ENCODE peak calls at places on chromosomes 1 and 21, in four cellular contexts. One of them, this sample, is unnamed.

GRCh38 chr1:83845437-83846071 is 153.4 kb downstream of the TTLL7 start:
- DNase-seq in HepG2: peak
- DNase-seq in K562: no peak
- DNase-seq in GM12878: no peak
- DNase-seq in this sample: no peak

GRCh38 chr1:236156512-236157208 is 14.3 kb downstream of the GPR137B start:
- DNase-seq in HepG2: no peak
- DNase-seq in K562: no peak
- DNase-seq in GM12878: peak
- DNase-seq in this sample: no peak

GRCh38 chr1:159869173-159869572 is 6.7 kb upstream of the VSIG8 start:
- DNase-seq in HepG2: no peak
- DNase-seq in K562: peak
- DNase-seq in GM12878: no peak
- DNase-seq in this sample: no peak

GRCh38 chr1:236748471-236748870 is 46.6 kb upstream of the MTR start:
- DNase-seq in HepG2: no peak
- DNase-seq in K562: no peak
- DNase-seq in GM12878: no peak
- DNase-seq in this sample: no peak

GRCh38 chr1:40185951-40186864 is 25.0 kb downstream of the RLF start:
- DNase-seq in HepG2: no peak
- DNase-seq in K562: no peak
- DNase-seq in GM12878: peak
- DNase-seq in this sample: no peak

GRCh38 chr1:151846062-151846568 is 6.5 kb upstream of the C2CD4D start:
- DNase-seq in HepG2: peak
- DNase-seq in K562: peak
- DNase-seq in GM12878: no peak
- DNase-seq in this sample: no peak

GRCh38 chr1:153687346-153687745 is 8.9 kb downstream of the NPR1 start:
- DNase-seq in HepG2: no peak
- DNase-seq in K562: no peak
- DNase-seq in GM12878: no peak
- DNase-seq in this sample: no peak

GRCh38 chr1:152739841-152740240 is 18.0 kb upstream of the KPRP start:
- DNase-seq in HepG2: no peak
- DNase-seq in K562: no peak
- DNase-seq in GM12878: no peak
- DNase-seq in this sample: no peak

GRCh38 chr1:117174851-117175250 is 35.9 kb downstream of the VTCN1 start:
- DNase-seq in HepG2: no peak
- DNase-seq in K562: no peak
- DNase-seq in GM12878: no peak
- DNase-seq in this sample: no peak

GRCh38 chr1:116288201-116288598 is 84.8 kb upstream of the ATP1A1 start:
- DNase-seq in HepG2: no peak
- DNase-seq in K562: no peak
- DNase-seq in GM12878: peak
- DNase-seq in this sample: no peak

GRCh38 chr1:87084247-87084836 is 169.9 kb downstream of the HS2ST1 start:
- DNase-seq in HepG2: peak
- DNase-seq in K562: no peak
- DNase-seq in GM12878: no peak
- DNase-seq in this sample: no peak

GRCh38 chr1:96688737-96689136 is 32.8 kb upstream of the PTBP2 start:
- DNase-seq in HepG2: peak
- DNase-seq in K562: no peak
- DNase-seq in GM12878: no peak
- DNase-seq in this sample: no peak

GRCh38 chr1:157288006-157288405 is 149.8 kb upstream of the ETV3 start:
- DNase-seq in HepG2: no peak
- DNase-seq in K562: no peak
- DNase-seq in GM12878: no peak
- DNase-seq in this sample: no peak
- TF ChIP-seq FOXK2 in HepG2: no peak
- TF ChIP-seq FOXK2 in K562: no peak
- TF ChIP-seq FOXK2 in GM12878: no peak
- TF ChIP-seq FOXK2 in this sample: no peak

GRCh38 chr1:219778793-219779369 is 149.5 kb downstream of the SLC30A10 start:
- DNase-seq in HepG2: no peak
- DNase-seq in K562: no peak
- DNase-seq in GM12878: no peak
- DNase-seq in this sample: no peak
- TF ChIP-seq FOXM1 in HepG2: no peak
- TF ChIP-seq FOXM1 in K562: no peak
- TF ChIP-seq FOXM1 in GM12878: no peak
- TF ChIP-seq FOXM1 in this sample: no peak

GRCh38 chr1:185646202-185646683 is 87.9 kb upstream of the HMCN1 start:
- DNase-seq in HepG2: peak
- DNase-seq in K562: no peak
- DNase-seq in GM12878: no peak
- DNase-seq in this sample: peak
- TF ChIP-seq SP1 in HepG2: no peak
- TF ChIP-seq SP1 in K562: no peak
- TF ChIP-seq SP1 in GM12878: no peak
- TF ChIP-seq SP1 in this sample: no peak

GRCh38 chr21:34574984-34575529 is 39.9 kb downstream of the RCAN1 start:
- DNase-seq in HepG2: no peak
- DNase-seq in K562: no peak
- DNase-seq in GM12878: no peak
- DNase-seq in this sample: no peak

GRCh38 chr21:34574581-34574980 is 40.3 kb downstream of the RCAN1 start:
- DNase-seq in HepG2: no peak
- DNase-seq in K562: no peak
- DNase-seq in GM12878: no peak
- DNase-seq in this sample: no peak

GRCh38 chr21:34571994-34572393 is 42.9 kb downstream of the RCAN1 start:
- DNase-seq in HepG2: no peak
- DNase-seq in K562: no peak
- DNase-seq in GM12878: no peak
- DNase-seq in this sample: no peak

GRCh38 chr21:34579411-34579810 is 35.5 kb downstream of the RCAN1 start:
- DNase-seq in HepG2: no peak
- DNase-seq in K562: no peak
- DNase-seq in GM12878: no peak
- DNase-seq in this sample: no peak

DNA sequence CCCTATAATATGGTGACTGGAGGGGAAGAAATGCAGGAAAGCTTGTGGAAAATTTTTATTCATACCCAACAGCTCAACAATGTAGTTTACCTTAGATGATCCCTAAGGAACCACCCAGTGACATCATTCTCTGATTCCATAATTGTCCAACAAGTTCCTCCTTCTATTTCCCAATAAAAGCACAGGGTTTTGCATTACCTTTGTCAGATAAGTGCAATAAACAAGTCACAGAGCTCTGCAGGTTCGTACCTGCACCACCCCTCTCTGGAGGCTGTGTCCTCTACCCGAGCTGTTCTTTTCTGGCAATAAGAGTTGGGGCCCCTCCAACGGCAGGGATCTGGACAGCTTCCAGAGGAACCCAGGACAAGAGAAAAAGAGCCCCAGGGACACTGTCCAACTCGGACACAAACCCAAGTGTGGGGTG is 38.9 kb downstream of the RCAN1 start:
- DNase-seq in HepG2: no peak
- DNase-seq in K562: no peak
- DNase-seq in GM12878: no peak
- DNase-seq in this sample: no peak
- TF ChIP-seq FOXK2 in HepG2: no peak
- TF ChIP-seq FOXK2 in K562: no peak
- TF ChIP-seq FOXK2 in GM12878: no peak
- TF ChIP-seq FOXK2 in this sample: no peak

DNA sequence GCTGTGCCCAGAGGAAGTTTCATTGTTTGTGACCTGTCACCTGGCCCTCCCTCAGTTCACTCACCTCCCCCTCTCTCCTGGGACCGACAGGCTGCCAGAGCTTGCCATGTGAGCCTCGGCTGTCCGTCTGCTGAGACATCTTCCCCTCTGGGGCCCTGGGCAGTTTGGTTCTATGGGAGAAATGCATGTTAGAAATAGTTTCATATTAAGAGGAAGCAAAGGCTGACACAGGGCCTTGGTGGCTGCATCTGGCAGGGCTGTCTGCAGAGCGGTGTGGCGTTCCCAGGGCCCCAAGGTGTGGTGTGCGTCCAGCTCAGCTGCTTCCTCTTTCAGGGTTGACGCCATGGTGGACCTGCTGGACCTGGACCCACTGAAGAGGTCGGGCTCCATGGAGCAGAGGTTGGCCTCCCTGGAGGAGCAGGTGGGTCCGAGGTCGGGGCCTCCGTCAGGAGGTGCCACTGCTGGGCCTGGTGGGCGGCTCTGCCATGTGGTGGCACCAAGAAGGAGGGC is 31.9 kb upstream of the LRRC3 start:
- DNase-seq in HepG2: no peak
- DNase-seq in K562: no peak
- DNase-seq in GM12878: no peak
- DNase-seq in this sample: no peak
- TF ChIP-seq FOXM1 in HepG2: no peak
- TF ChIP-seq FOXM1 in K562: no peak
- TF ChIP-seq FOXM1 in GM12878: no peak
- TF ChIP-seq FOXM1 in this sample: no peak

GRCh38 chr1:199815947-199816346 is 211.6 kb upstream of the NR5A2 start:
- DNase-seq in HepG2: no peak
- DNase-seq in K562: no peak
- DNase-seq in GM12878: no peak
- DNase-seq in this sample: no peak

GRCh38 chr1:199821029-199821779 is 206.3 kb upstream of the NR5A2 start:
- DNase-seq in HepG2: no peak
- DNase-seq in K562: no peak
- DNase-seq in GM12878: no peak
- DNase-seq in this sample: no peak
- TF ChIP-seq SP1 in HepG2: no peak
- TF ChIP-seq SP1 in K562: no peak
- TF ChIP-seq SP1 in GM12878: no peak
- TF ChIP-seq SP1 in this sample: no peak

DNA sequence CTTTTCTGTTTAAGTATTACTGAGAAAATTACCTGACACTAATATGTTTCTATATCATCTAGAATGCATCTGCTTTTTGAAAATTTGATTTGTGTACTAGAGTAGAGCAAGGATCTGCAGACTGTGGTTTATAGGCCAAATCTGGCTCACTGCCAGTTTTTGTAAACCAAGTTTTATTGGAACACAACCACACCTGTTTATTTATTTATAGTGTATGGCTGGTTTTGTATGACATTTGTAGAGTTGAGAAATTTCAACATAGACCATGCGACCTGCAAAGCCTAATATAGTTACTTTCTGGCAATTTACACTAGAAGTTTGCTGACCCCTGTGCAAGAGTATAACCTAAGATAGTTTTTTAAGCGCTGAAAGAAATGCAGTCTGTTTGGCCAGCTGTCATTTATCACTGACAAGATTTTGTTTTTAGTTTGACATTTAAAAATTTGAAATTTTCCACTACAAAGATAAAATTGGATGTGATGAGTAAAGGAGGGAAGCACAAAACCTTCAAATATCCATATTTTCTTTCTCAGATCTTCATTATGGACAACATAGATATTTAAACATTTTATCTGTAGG is 36.1 kb upstream of the CACYBP start:
- DNase-seq in HepG2: no peak
- DNase-seq in K562: no peak
- DNase-seq in GM12878: no peak
- DNase-seq in this sample: no peak
- TF ChIP-seq FOXK2 in HepG2: no peak
- TF ChIP-seq FOXK2 in K562: no peak
- TF ChIP-seq FOXK2 in GM12878: no peak
- TF ChIP-seq FOXK2 in this sample: no peak

This sample was measured in HEK293T.